ENCODE peak calls at places on chromosomes 6 and 20, in ten cellular contexts. L, U, Q, K, X, S, Y, F, P and O are unnamed samples.

GRCh38 chr20:53658973-53659372 is 65.3 kb upstream of the ZNF217 start:
- DNase-seq in L (no peak), U (no peak), Q (no peak), K (no peak), X (no peak), S (no peak), Y (no peak), F (no peak), P (no peak), O (no peak)

GRCh38 chr6:154615483-154616025 is 105.1 kb upstream of the CNKSR3 start:
- DNase-seq in L (peak; percentile 93), U (no peak), Q (no peak), K (peak; percentile 40), X (peak; percentile 66), S (peak; percentile 55), Y (peak; percentile 86), F (no peak), P (peak; percentile 19), O (no peak)

GRCh38 chr6:74925683-74926082 is 280.2 kb downstream of the COL12A1 start:
- DNase-seq in L (no peak), U (no peak), Q (no peak), K (no peak), X (no peak), S (no peak), Y (no peak), F (no peak), P (no peak), O (peak; percentile 24)

GRCh38 chr6:4133941-4134838 is 1.2 kb downstream of the ECI2 start:
- DNase-seq in L (peak; percentile 30), U (no peak), Q (no peak), K (peak; percentile 21), X (peak; percentile 11), S (peak; percentile 38), Y (peak; percentile 6), F (no peak), P (peak; percentile 10), O (peak; percentile 12)

GRCh38 chr6:134041093-134041492 is 11.3 kb downstream of the SLC2A12 start:
- DNase-seq in L (peak; percentile 7), U (no peak), Q (no peak), K (peak; percentile 41), X (no peak), S (peak; percentile 81), Y (peak; percentile 87), F (no peak), P (no peak), O (no peak)

GRCh38 chr6:155274106-155274505 is 10.3 kb downstream of the CLDN20 start:
- DNase-seq in L (no peak), U (no peak), Q (no peak), K (peak; percentile 32), X (no peak), S (peak; percentile 14), Y (peak; percentile 21), F (no peak), P (no peak), O (no peak)

GRCh38 chr20:38434310-38434741 is 802 bp downstream of the SNHG17 start:
- DNase-seq in L (no peak), U (no peak), Q (no peak), K (peak; percentile 26), X (peak; percentile 43), S (peak; percentile 46), Y (peak; percentile 24), F (no peak), P (peak; percentile 42), O (peak; percentile 58)

GRCh38 chr6:3841066-3841454 is 8.1 kb upstream of the FAM50B start:
- DNase-seq in L (no peak), U (no peak), Q (no peak), K (peak; percentile 60), X (no peak), S (no peak), Y (no peak), F (no peak), P (no peak), O (no peak)

GRCh38 chr6:142356271-142356938 is 54.6 kb downstream of the ADGRG6 start:
- DNase-seq in L (no peak), U (no peak), Q (no peak), K (peak; percentile 57), X (no peak), S (peak; percentile 40), Y (peak; percentile 15), F (no peak), P (no peak), O (no peak)

GRCh38 chr6:9621276-9621675 is 793.6 kb downstream of the TFAP2A start:
- DNase-seq in L (no peak), U (no peak), Q (no peak), K (peak; percentile 52), X (no peak), S (no peak), Y (peak; percentile 78), F (no peak), P (no peak), O (no peak)